ENCODE peak calls at places on chromosomes 11 and 22, in four cellular contexts. C is heart right ventricle; E is cardiac muscle cell; T is naive thymus-derived CD4-positive, alpha-beta T cell. R is an unnamed sample. For H3K9me3, the result is how much of the 10 kb centered on the place peaks cover.

GRCh38 chr11:27679136-27680015 is 20.9 kb downstream of the BDNF start:
- DNase-seq in C (no peak), E (no peak), T (no peak), R (no peak)

GRCh38 chr11:110522456-110522855 is 92.7 kb downstream of the FDX1 start:
- DNase-seq in C (no peak), E (no peak), T (no peak), R (no peak)

GRCh38 chr11:64032050-64032449 is 3.7 kb upstream of the FLRT1 start:
- DNase-seq in E (no peak), T (no peak), C (no peak), R (no peak)

GRCh38 chr11:123765601-123766000 is 11.3 kb upstream of the OR6X1 start:
- DNase-seq in T (no peak), E (no peak), C (no peak), R (no peak)

GRCh38 chr11:2940166-2940929 is 11.1 kb upstream of the PHLDA2 start:
- DNase-seq in T (no peak), C (no peak), E (no peak), R (no peak)

GRCh38 chr11:64799925-64800632 is 2.9 kb downstream of the MAP4K2 start:
- DNase-seq in T (no peak), C (no peak), E (no peak), R (no peak)

GRCh38 chr11:1232328-1233321 is 9.8 kb downstream of the MUC5B start:
- DNase-seq in C (no peak), T (no peak), E (no peak), R (no peak)

GRCh38 chr11:31397239-31397834 is 27.7 kb downstream of the DNAJC24 start:
- DNase-seq in E (peak), C (no peak), T (peak), R (peak)

GRCh38 chr22:43239956-43240355 is 53.0 kb upstream of the TTLL12 start:
- DNase-seq in E (no peak), T (no peak), C (no peak), R (no peak)

GRCh38 chr11:78377625-78378418 is 39.8 kb downstream of the GAB2 start:
- DNase-seq in T (no peak), C (no peak), E (no peak), R (no peak)

GRCh38 chr22:40323681-40324083 is 22.6 kb upstream of the ADSL start:
- DNase-seq in E (no peak), T (peak), C (no peak), R (no peak)

GRCh38 chr11:119571311-119571710 is 148.3 kb upstream of the THY1 start:
- DNase-seq in C (no peak), E (peak), T (no peak), R (no peak)

GRCh38 chr11:126495806-126496205 is 140.3 kb downstream of the ST3GAL4 start:
- DNase-seq in T (no peak), E (peak), C (no peak), R (no peak)

GRCh38 chr22:36009085-36009484 is 19.5 kb downstream of the RBFOX2 start:
- DNase-seq in C (no peak), T (no peak), E (no peak), R (peak)

GRCh38 chr11:95256204-95256819 is 25.3 kb upstream of the SESN3 start:
- DNase-seq in E (no peak), T (peak), C (no peak), R (peak)

GRCh38 chr22:18067548-18068341 is 10.0 kb upstream of the PEX26 start:
- DNase-seq in E (no peak), C (no peak), T (no peak), R (peak)

GRCh38 chr11:14304601-14305000 is 54.4 kb downstream of the RRAS2 start:
- DNase-seq in C (no peak), E (peak), T (no peak), R (no peak)

GRCh38 chr22:31247726-31248125 is 35.6 kb downstream of the LIMK2 start:
- DNase-seq in T (no peak), E (no peak), C (no peak), R (no peak)

GRCh38 chr11:126929186-126930085 is 71.1 kb downstream of the KIRREL3 start:
- DNase-seq in C (no peak), T (no peak), E (no peak), R (no peak)

GRCh38 chr11:45042560-45042959 is 91.9 kb upstream of the TP53I11 start:
- DNase-seq in E (no peak), C (no peak), T (no peak), R (no peak)

GRCh38 chr11:74492084-74492483 is 1.4 kb downstream of the LIPT2 start:
- DNase-seq in C (no peak), T (no peak), E (no peak), R (no peak)

GRCh38 chr11:107203656-107204055 is 185.4 kb upstream of the GUCY1A2 start:
- DNase-seq in T (no peak), E (no peak), C (no peak), R (no peak)

GRCh38 chr11:27081056-27081455 is 40.4 kb downstream of the BBOX1 start:
- DNase-seq in T (no peak), E (no peak), C (no peak), R (no peak)

GRCh38 chr11:119742263-119742861 is 13.4 kb upstream of the NECTIN1 start:
- DNase-seq in T (peak), E (peak), C (no peak), R (no peak)

GRCh38 chr11:62835336-62835735 is 2.7 kb upstream of the TEX54 start:
- DNase-seq in C (no peak), T (no peak), E (no peak), R (no peak)

GRCh38 chr11:94781822-94782221 is 13.7 kb downstream of the AMOTL1 start:
- DNase-seq in C (no peak), E (no peak), T (no peak), R (no peak)

GRCh38 chr22:29071261-29072045 is 1.4 kb upstream of the KREMEN1 start:
- DNase-seq in T (peak), C (no peak), E (peak), R (no peak)

GRCh38 chr11:119752324-119752723 is 23.3 kb upstream of the NECTIN1 start:
- DNase-seq in E (no peak), C (no peak), T (no peak), R (no peak)

GRCh38 chr11:72626637-72626936 is 47.6 kb downstream of the PDE2A start:
- DNase-seq in C (no peak), T (no peak), E (no peak), R (no peak)

GRCh38 chr22:46575915-46576555 is 38.6 kb upstream of the CELSR1 start:
- DNase-seq in C (no peak), T (no peak), E (peak), R (no peak)

GRCh38 chr11:859394-860131 is 16.9 kb downstream of the TSPAN4 start:
- DNase-seq in E (peak), T (no peak), C (peak), R (peak)

GRCh38 chr11:15059132-15059531 is 14.3 kb upstream of the CALCB start:
- DNase-seq in E (no peak), C (no peak), T (no peak), R (no peak)

GRCh38 chr11:12149672-12150225 is 39.4 kb downstream of the MICAL2 start:
- DNase-seq in C (no peak), E (no peak), T (no peak), R (no peak)

GRCh38 chr11:134736251-134737072 is 324.4 kb upstream of the B3GAT1 start:
- DNase-seq in E (no peak), T (no peak), C (no peak), R (no peak)
- H3K9me3 ChIP-seq in E (under half), T (under half), C (under half), R (under half)

GRCh38 chr11:70713988-70714665 is 315.8 kb downstream of the CTTN start:
- DNase-seq in E (peak), C (no peak), T (no peak), R (no peak)
- H3K9me3 ChIP-seq in E (under half), C (under half), T (under half), R (under half)

DNA sequence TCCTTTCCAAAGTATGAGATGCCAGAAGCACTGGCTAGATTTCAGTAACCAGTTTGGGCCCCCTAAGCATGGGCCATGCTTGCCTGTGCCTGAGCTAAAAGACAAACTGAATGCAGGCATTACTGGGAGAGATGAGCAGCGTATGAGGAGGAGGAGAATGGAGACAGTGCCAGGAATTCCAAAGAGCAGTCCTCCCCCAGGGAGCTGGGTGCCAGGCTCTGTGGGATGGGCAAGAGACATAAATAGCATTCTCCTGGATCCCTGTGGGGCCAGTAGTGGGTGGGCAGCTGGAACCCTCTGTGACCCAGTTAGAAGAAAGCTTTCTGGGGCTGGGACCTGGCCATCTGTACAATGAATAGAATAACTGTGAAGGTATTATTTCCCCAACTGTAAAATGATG is 235.6 kb downstream of the KCNA4 start:
- DNase-seq in C (peak), T (no peak), E (no peak), R (peak)
- H3K9me3 ChIP-seq in C (under half), T (under half), E (under half), R (under half)

GRCh38 chr22:48975252-48975780 is 852.4 kb downstream of the BRD1 start:
- DNase-seq in E (no peak), T (no peak), C (no peak), R (no peak)
- H3K9me3 ChIP-seq in E (under half), T (under half), C (under half), R (under half)

DNA sequence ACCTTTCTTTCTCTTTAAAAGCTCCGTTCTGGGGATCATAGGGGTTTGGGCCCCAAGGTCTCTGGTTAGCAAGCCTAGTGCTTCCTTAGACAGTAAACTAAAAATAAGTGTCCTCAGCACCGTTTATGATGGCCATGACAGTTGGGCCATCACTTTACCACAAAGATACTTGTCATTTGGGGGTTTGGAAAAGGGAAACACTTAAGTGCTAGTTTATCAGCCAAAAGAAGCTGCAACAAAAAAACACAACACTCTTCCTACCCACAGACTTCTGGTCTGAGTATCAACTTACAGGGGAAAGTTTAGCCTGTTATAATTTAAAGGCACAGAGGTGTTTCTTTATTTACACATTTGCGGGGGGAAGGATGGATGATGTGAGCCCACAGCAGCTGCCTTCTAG is 88.4 kb upstream of the CD44 start:
- DNase-seq in T (no peak), C (no peak), E (no peak), R (no peak)
- H3K9me3 ChIP-seq in T (under half), C (under half), E (under half), R (under half)

GRCh38 chr22:48264586-48264985 is 1502.1 kb downstream of the TBC1D22A start:
- DNase-seq in T (no peak), C (no peak), E (no peak), R (no peak)
- H3K9me3 ChIP-seq in T (under half), C (under half), E (under half), R (under half)

DNA sequence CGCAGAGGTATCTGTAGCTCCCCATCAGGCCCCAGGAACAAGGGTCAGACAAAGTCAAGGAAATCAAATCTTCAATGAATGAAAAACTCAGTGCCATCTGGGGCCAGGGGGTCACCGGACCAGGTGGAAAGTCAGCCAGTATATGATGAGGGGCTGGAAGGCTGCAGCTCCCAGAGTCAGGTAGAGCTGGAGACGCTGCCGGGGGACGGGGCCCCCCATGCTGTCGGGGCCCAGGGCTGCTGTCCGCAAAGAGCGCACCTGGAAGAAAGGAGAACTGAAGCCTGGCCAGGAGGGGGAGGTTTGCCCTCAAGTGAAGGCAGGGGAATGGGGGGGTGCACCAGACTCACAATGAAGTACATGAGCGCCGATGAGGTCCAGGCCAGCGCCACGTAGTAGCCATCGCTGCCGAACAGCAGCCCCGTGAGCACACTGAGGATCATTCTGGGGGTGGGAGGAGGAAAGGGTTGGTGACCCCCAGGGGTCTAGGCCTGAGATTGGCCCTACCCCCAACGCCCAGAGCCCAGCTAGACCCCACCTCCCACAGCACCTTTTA is 4.3 kb downstream of the YIF1A start:
- DNase-seq in T (no peak), C (no peak), E (no peak), R (no peak)
- H3K9me3 ChIP-seq in T (under half), C (under half), E (under half), R (under half)

DNA sequence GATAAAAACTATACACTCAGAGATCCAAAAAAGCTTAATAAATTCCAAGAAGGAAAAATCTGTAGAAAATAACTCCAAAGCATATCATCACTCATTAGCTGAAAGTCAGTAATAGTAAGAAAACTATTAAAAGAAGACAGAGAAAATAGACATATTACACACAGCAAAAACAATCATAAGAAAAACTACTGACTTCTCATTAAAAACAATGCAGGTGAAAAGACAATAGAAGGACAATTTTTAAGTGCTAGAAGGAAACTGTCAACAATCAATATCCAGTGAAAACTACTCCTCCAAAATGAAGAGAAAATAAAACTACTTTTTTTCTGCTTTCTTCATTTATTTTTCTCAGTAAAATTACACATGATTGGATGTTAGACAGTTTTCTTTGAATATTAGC is 56.5 kb downstream of the BLID start:
- DNase-seq in T (no peak), C (no peak), E (no peak), R (no peak)
- H3K9me3 ChIP-seq in T (under half), C (under half), E (under half), R (under half)